ENCODE peak calls at places on chromosomes 3 and 15, in eight cellular contexts. E is HL-60, I is HCT116, O is mucosa of descending colon, B is HFF-Myc, V is nephron progenitor cell, U is Panc1, G is neural crest cell. H is an unnamed sample.

GRCh38 chr3:114721864-114722263 is 425.2 kb downstream of the ZBTB20 start:
- DNase-seq in E (no peak), I (no peak), O (no peak), B (no peak), V (no peak), U (no peak), G (no peak), H (no peak)

GRCh38 chr15:70526221-70526973 is 237.0 kb downstream of the UACA start:
- DNase-seq in E (no peak), I (peak; percentile 45), O (no peak), B (peak; percentile 85), V (no peak), U (no peak), G (no peak), H (no peak)

GRCh38 chr3:63940389-63940757 is 28.2 kb upstream of the SCAANT1 start:
- DNase-seq in E (no peak), I (no peak), O (no peak), B (no peak), V (no peak), U (no peak), G (no peak), H (no peak)

GRCh38 chr3:106333911-106334618 is 465.3 kb upstream of the CBLB start:
- DNase-seq in E (no peak), I (no peak), O (no peak), B (no peak), V (no peak), U (no peak), G (no peak), H (no peak)

GRCh38 chr3:27728195-27729087 is 6.3 kb upstream of the EOMES start:
- DNase-seq in E (no peak), I (no peak), O (no peak), B (no peak), V (peak; percentile 58), U (no peak), G (no peak), H (no peak)

GRCh38 chr15:99717129-99718024 is 15.9 kb downstream of the LYSMD4 start:
- DNase-seq in E (no peak), I (no peak), O (no peak), B (no peak), V (no peak), U (no peak), G (no peak), H (no peak)

GRCh38 chr3:49092948-49093852 is 671 bp downstream of the QRICH1 start:
- DNase-seq in E (peak; percentile 67), I (peak; percentile 49), O (peak; percentile 89), B (peak; percentile 44), V (peak; percentile 84), U (no peak), G (peak; percentile 74), H (peak; percentile 88)

GRCh38 chr15:41971089-41971892 is 1.1 kb downstream of the EHD4 start:
- DNase-seq in E (no peak), I (peak; percentile 19), O (peak; percentile 63), B (peak; percentile 31), V (peak; percentile 47), U (no peak), G (peak; percentile 31), H (peak; percentile 78)

GRCh38 chr3:62097121-62097520 is 276.2 kb downstream of the FEZF2 start:
- DNase-seq in E (no peak), I (no peak), O (no peak), B (no peak), V (no peak), U (no peak), G (no peak), H (no peak)

GRCh38 chr15:52078197-52078875 is 34.2 kb downstream of the BCL2L10 start:
- DNase-seq in E (no peak), I (no peak), O (no peak), B (no peak), V (no peak), U (no peak), G (no peak), H (no peak)

GRCh38 chr15:52080031-52080430 is 32.5 kb downstream of the BCL2L10 start:
- DNase-seq in E (no peak), I (no peak), O (no peak), B (no peak), V (no peak), U (no peak), G (no peak), H (no peak)

GRCh38 chr15:52078876-52079700 is 33.5 kb downstream of the BCL2L10 start:
- DNase-seq in E (no peak), I (peak; percentile 54), O (peak; percentile 89), B (no peak), V (peak; percentile 87), U (no peak), G (peak; percentile 88), H (peak; percentile 88)

GRCh38 chr15:52080993-52081392 is 31.6 kb downstream of the BCL2L10 start:
- DNase-seq in E (no peak), I (no peak), O (no peak), B (no peak), V (no peak), U (no peak), G (no peak), H (no peak)

DNA sequence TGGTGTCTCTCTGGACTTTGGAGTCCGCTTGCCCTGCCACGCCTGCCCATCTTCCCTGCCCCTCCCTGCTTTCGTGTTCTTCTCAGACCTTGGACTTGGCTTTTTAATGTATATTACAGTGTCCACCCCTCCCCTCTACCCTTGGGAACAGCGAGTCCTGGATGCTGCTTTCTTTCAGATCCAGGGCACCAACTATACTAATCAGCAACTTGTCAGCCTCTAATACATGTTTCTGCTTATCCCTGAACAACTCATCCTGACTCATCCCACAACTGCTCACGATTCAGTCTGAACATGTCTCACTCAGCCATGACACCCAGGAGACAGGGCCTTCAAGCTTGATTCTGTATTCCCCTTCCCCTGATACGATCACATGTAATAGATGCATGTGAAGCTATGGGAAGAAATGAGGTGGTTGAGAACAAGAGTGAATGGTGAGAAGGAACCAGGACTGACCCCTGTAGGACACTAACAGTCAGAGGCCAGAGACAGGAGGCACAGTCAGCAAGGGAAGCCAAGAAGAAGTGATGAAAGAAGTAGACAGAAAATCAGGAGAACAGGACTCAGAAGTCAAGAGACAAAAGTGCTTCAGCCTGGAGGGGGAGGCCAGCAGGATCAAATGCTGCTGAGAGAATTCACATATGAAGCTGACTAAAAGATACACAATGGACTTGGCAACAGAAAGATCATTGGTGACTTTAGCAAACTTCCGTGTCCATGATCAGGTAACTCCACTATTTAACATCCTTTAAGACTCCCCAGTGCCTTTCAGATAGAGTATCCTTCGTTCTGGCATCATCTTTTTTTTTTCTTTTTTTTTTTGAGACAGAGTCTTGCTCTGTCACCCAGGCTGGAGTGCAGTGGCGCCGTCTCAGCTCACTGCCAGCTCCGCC is 35.4 kb downstream of the BCL2L10 start:
- DNase-seq in E (no peak), I (peak; percentile 37), O (peak; percentile 61), B (peak; percentile 40), V (no peak), U (peak; percentile 80), G (no peak), H (no peak)
- TF ChIP-seq CTCF in E (no peak), I (no peak), O (no peak), B (no peak), V (no peak), U (no peak), G (no peak), H (no peak)

DNA sequence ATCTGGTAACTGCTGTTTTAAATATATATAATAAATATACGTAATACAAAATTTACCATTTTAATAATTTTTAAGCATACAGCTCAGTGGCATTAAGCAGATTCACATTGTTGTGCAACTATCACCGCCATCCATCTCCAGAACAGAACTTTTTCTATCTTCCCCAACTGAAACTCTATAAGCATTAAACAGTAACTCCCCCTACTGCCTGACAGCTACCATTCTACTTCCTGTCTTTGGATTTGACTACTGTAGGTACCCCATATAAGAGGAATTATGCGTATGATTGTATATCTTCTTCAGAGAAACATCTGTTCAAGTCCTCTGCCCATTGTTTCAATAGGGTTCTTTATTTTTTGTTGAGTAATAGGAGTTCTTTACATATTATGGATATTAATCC is 36.8 kb downstream of the EID1 start:
- DNase-seq in E (no peak), I (no peak), O (no peak), B (no peak), V (no peak), U (no peak), G (no peak), H (no peak)
- TF ChIP-seq CTCF in E (no peak), I (no peak), O (no peak), B (no peak), V (no peak), U (peak; percentile 8), G (no peak), H (no peak)

DNA sequence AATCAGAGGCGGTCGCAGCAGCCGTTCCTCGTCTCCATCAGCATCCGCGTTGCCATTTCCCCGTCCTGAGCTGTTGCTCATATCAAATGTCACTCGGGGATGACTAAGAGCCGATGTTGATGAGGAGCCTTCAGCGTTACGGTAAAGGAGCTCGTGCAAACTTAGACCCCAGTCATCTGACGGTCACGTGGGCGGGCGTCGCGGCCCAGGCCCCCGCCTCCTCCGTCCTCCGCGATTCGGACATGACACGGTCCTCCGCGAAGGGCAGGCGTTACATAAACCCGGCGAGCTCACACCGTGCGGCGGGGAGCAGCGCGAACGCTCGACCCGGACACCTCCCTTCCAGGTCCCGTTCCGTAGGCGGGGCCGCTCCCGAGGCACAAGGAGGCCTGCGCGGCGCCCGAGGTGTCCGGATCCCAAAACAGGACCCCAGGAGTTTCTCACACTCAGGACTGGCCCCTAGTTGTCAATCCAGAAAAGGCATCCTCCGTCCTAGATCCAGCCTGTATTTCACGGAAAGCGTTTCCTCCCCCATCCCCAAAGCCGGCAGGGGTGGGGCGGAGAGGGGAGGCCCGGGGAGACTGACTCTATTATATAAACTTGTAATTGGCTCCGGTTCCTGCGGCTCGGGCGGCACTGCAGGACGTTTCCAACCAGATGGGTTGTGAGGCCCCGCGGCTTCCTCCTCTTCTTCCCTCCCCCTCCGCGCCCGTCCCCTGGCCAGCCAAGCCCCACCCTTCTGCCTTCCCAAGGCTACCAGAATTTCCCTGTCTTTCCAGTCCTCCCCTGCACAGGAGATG is 100.0 kb upstream of the IGF1R start:
- DNase-seq in E (peak; percentile 13), I (no peak), O (peak; percentile 64), B (peak; percentile 27), V (peak; percentile 65), U (peak; percentile 22), G (peak; percentile 48), H (peak; percentile 82)
- TF ChIP-seq CTCF in E (no peak), I (no peak), O (no peak), B (no peak), V (peak; percentile 18), U (no peak), G (peak; percentile 42), H (peak; percentile 29)

GRCh38 chr3:151305778-151306157 is 10.9 kb downstream of the GPR87 start:
- DNase-seq in E (no peak), I (no peak), O (no peak), B (no peak), V (no peak), U (no peak), G (no peak), H (no peak)

GRCh38 chr3:151307583-151307982 is 9.0 kb downstream of the GPR87 start:
- DNase-seq in E (no peak), I (no peak), O (no peak), B (no peak), V (no peak), U (no peak), G (no peak), H (no peak)

GRCh38 chr3:151306168-151306810 is 10.3 kb downstream of the GPR87 start:
- DNase-seq in E (no peak), I (no peak), O (no peak), B (no peak), V (no peak), U (no peak), G (no peak), H (no peak)

GRCh38 chr3:151307131-151307530 is 9.5 kb downstream of the GPR87 start:
- DNase-seq in E (no peak), I (no peak), O (no peak), B (no peak), V (no peak), U (no peak), G (no peak), H (no peak)

GRCh38 chr3:151305081-151305777 is 11.4 kb downstream of the GPR87 start:
- DNase-seq in E (no peak), I (peak; percentile 96), O (peak; percentile 39), B (peak; percentile 75), V (no peak), U (no peak), G (no peak), H (peak; percentile 61)
- TF ChIP-seq CTCF in E (no peak), I (peak; percentile 12), O (no peak), B (no peak), V (no peak), U (no peak), G (no peak), H (no peak)